ENCODE peak calls at places on chromosomes 7 and 10, in six cellular contexts. K is H1, F is HepG2, C is K562, M is HCT116, O is GM12878. S is an unnamed sample.
A peak's percentile ranks its signal among the peaks of the same experiment; 100 is the strongest.

GRCh38 chr7:16526742-16527540 is at the start of gene LRRC72:
- DNase-seq in K (no peak), F (no peak), C (no peak), M (no peak), O (no peak), S (no peak)

GRCh38 chr7:28573059-28573553 is 160.8 kb downstream of the CREB5 start:
- DNase-seq in K (no peak), F (peak; percentile 18), C (no peak), M (no peak), O (no peak), S (peak; percentile 79)

GRCh38 chr10:96395931-96396877 is 37.4 kb upstream of the OPALIN start:
- DNase-seq in K (peak; percentile 79), F (peak; percentile 41), C (peak; percentile 74), M (peak; percentile 21), O (no peak), S (peak; percentile 64)

GRCh38 chr7:426510-426909 is 93.1 kb downstream of the PDGFA start:
- DNase-seq in K (no peak), F (no peak), C (no peak), M (no peak), O (no peak), S (no peak)

GRCh38 chr7:130141161-130141857 is 63.9 kb downstream of the TMEM209 start:
- DNase-seq in K (peak; percentile 85), F (no peak), C (peak; percentile 87), M (no peak), O (no peak), S (peak; percentile 48)

GRCh38 chr7:85186083-85186520 is 754 bp downstream of the SEMA3D start:
- DNase-seq in K (peak; percentile 63), F (no peak), C (no peak), M (no peak), O (no peak), S (peak; percentile 60)

GRCh38 chr7:6271091-6271658 is 1.2 kb downstream of the CYTH3 start:
- DNase-seq in K (no peak), F (no peak), C (no peak), M (no peak), O (no peak), S (peak; percentile 61)

GRCh38 chr7:141877365-141877764 is 36.1 kb upstream of the PRSS37 start:
- DNase-seq in K (no peak), F (no peak), C (no peak), M (no peak), O (no peak), S (no peak)

GRCh38 chr7:157490465-157490912 is 153.7 kb downstream of the DNAJB6 start:
- DNase-seq in K (no peak), F (peak; percentile 66), C (peak; percentile 71), M (peak; percentile 62), O (peak; percentile 25), S (no peak)

GRCh38 chr10:132942740-132943554 is 577 bp upstream of the CFAP46 start:
- DNase-seq in K (no peak), F (no peak), C (no peak), M (no peak), O (no peak), S (no peak)

GRCh38 chr10:32788359-32788758 is 169.7 kb downstream of the ITGB1 start:
- DNase-seq in K (no peak), F (peak; percentile 49), C (no peak), M (no peak), O (no peak), S (no peak)

GRCh38 chr7:56175086-56175760 is 59.0 kb upstream of the NUPR2 start:
- DNase-seq in K (no peak), F (no peak), C (peak; percentile 39), M (no peak), O (no peak), S (no peak)

GRCh38 chr7:25286756-25287155 is 58.5 kb upstream of the NPVF start:
- DNase-seq in K (no peak), F (no peak), C (no peak), M (no peak), O (no peak), S (no peak)

GRCh38 chr10:133258818-133259602 is 17.7 kb downstream of the ADAM8 start:
- DNase-seq in K (no peak), F (peak; percentile 30), C (no peak), M (peak; percentile 81), O (no peak), S (peak; percentile 83)

GRCh38 chr7:128855559-128855958 is 7.1 kb upstream of the ATP6V1F start:
- DNase-seq in K (no peak), F (no peak), C (no peak), M (no peak), O (no peak), S (no peak)

GRCh38 chr10:20105931-20106330 is 289.7 kb downstream of the PLXDC2 start:
- DNase-seq in K (no peak), F (no peak), C (no peak), M (no peak), O (no peak), S (no peak)

GRCh38 chr7:157643525-157643970 is 306.7 kb downstream of the DNAJB6 start:
- DNase-seq in K (no peak), F (no peak), C (no peak), M (no peak), O (no peak), S (no peak)

GRCh38 chr7:33981221-33981620 is 75.9 kb downstream of the BMPER start:
- DNase-seq in K (no peak), F (no peak), C (no peak), M (no peak), O (no peak), S (no peak)

GRCh38 chr7:51636503-51636902 is 319.9 kb upstream of the COBL start:
- DNase-seq in K (no peak), F (no peak), C (no peak), M (no peak), O (no peak), S (no peak)

GRCh38 chr10:130847170-130847569 is 464.4 kb downstream of the TCERG1L start:
- DNase-seq in K (peak; percentile 37), F (no peak), C (no peak), M (no peak), O (no peak), S (no peak)

GRCh38 chr10:17950726-17951125 is 992 bp upstream of the SLC39A12 start:
- DNase-seq in K (no peak), F (no peak), C (no peak), M (no peak), O (no peak), S (no peak)

GRCh38 chr7:12757443-12757842 is 70.0 kb downstream of the ARL4A start:
- DNase-seq in K (no peak), F (no peak), C (no peak), M (no peak), O (no peak), S (no peak)

DNA sequence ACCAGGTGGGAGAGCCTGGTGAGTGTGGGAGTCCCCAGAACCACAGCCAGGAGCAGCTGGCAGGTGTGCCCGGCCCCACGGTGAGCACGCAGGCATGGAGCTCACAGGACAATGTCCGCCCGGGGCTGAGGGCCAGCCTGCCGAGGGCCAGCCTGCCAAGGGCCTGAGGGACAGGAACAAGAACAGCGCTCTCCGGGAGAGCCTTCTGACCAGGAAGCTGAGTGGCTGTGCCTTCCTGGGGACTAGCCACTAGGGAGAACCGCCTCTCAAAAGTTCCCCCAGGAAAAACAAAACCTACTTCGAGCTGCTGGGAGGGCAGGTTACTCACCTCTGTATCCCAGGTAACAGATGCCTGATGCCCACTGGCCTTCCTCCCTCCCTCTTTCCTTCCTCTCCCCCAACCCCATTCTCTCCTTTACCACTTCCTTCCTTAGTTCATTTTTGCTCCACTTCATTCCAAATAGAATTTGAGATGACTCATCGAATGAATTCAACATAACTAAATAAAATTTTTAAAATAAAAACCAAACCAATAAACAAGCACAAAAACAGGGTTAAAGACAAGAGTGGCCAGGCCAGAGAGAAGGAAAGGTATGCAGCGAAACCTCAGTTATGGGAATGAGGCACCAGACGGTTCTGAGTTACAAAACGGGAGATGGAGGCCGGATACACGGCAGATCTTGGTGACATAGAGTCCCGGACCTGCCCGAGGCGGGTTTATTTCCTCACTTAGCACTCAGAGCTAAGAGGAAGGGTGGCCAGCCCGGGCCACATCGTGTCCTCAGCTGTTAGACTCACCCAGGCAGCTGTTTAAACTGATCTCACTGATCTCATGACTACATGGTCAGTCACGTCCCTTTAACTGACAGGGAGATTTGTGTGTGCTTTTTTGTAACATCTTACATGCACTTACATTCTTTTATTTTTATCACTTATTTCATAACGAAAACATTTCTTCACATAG is 128.5 kb downstream of the TNS3 start:
- DNase-seq in K (no peak), F (no peak), C (no peak), M (no peak), O (no peak), S (peak; percentile 74)
- TF ChIP-seq POLR2AphosphoS5 in K (no peak), F (no peak), C (no peak), M (no peak), O (no peak), S (peak; percentile 50)

DNA sequence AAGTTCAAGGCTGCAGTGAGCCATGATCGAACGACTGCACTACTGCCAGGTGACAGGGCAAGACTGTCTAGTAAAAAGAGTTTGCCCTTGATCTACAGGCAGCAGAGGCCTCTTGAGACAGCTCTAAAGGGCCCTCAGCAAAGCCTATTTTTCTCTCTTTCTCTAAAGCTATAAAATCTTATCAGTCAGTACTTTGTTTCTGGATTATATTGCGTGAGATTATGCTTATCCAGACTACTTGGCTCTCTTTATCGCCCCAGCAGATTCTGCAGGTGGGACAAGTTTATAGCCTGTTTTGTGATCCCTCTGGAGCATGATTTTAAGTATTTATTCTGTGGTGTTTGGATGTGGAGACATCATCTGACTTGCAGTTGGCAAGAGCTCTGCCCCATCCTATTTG is 2.7 kb downstream of the RPP38 start:
- DNase-seq in K (no peak), F (no peak), C (no peak), M (no peak), O (no peak), S (no peak)
- H4K20me1 ChIP-seq in K (peaks cover 2% of the 10 kb centered on the region), F (no peaks in the 10 kb centered on the region), C (peaks cover 9% of the 10 kb centered on the region), M (no peaks in the 10 kb centered on the region), O (no peaks in the 10 kb centered on the region), S (no peaks in the 10 kb centered on the region)

GRCh38 chr10:45420453-45421192 is 46.6 kb downstream of the ALOX5 start:
- DNase-seq in K (no peak), F (no peak), C (no peak), M (no peak), O (peak; percentile 90), S (peak; percentile 78)
- TF ChIP-seq POLR2A in K (no peak), F (no peak), C (no peak), M (no peak), O (peak; percentile 46), S (no peak)

GRCh38 chr10:124064676-124065075 is 28.7 kb downstream of the CHST15 start:
- DNase-seq in K (no peak), F (no peak), C (no peak), M (no peak), O (no peak), S (no peak)

GRCh38 chr10:124065382-124066155 is 27.8 kb downstream of the CHST15 start:
- DNase-seq in K (no peak), F (no peak), C (no peak), M (no peak), O (no peak), S (no peak)

GRCh38 chr10:124062390-124062789 is 31.0 kb downstream of the CHST15 start:
- DNase-seq in K (no peak), F (peak; percentile 70), C (no peak), M (no peak), O (no peak), S (no peak)

GRCh38 chr10:124064158-124064603 is 29.2 kb downstream of the CHST15 start:
- DNase-seq in K (no peak), F (peak; percentile 78), C (no peak), M (no peak), O (no peak), S (no peak)

DNA sequence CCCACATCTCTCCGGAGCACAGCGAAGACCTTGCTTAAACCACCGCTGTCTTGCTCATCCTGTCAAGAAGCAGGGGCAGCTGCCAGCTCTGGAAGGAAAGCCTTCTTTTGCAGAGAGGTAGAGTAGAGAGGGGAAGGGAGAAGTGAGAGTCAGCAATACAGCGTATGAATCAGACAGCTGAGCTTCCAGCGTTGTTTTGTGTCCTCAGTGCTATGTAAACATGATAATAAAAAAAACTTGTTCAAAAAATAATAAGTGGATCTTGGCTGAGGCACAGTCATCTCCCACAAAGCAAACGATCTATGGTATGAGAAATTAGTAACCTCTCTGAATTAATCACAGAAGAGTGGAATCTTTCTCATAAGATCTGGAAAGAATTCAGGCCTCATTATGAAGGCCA is 29.7 kb downstream of the CHST15 start:
- DNase-seq in K (no peak), F (peak; percentile 32), C (no peak), M (no peak), O (no peak), S (peak; percentile 67)
- TF ChIP-seq POLR2AphosphoS5 in K (no peak), F (no peak), C (no peak), M (no peak), O (no peak), S (no peak)